ENCODE peak calls at places on chromosomes 11 and 22, in five cellular contexts. One of them, this sample, is unnamed.

GRCh38 chr11:121304750-121305149 is 12.2 kb downstream of the SC5D start:
- DNase-seq in astrocyte of the spinal cord: no peak
- DNase-seq in kidney: no peak
- DNase-seq in iris pigment epithelial cell: peak
- DNase-seq in CD8-positive, alpha-beta T cell: no peak
- DNase-seq in this sample: no peak

GRCh38 chr22:21698430-21699329 is 32.9 kb downstream of the PPIL2 start:
- DNase-seq in iris pigment epithelial cell: peak
- DNase-seq in astrocyte of the spinal cord: peak
- DNase-seq in CD8-positive, alpha-beta T cell: no peak
- DNase-seq in kidney: peak
- DNase-seq in this sample: no peak

GRCh38 chr22:23179381-23180294 is 671 bp upstream of the BCR start:
- DNase-seq in astrocyte of the spinal cord: no peak
- DNase-seq in iris pigment epithelial cell: no peak
- DNase-seq in CD8-positive, alpha-beta T cell: no peak
- DNase-seq in kidney: peak
- DNase-seq in this sample: no peak

GRCh38 chr11:109150603-109151002 is 271.4 kb upstream of the C11orf87 start:
- DNase-seq in astrocyte of the spinal cord: no peak
- DNase-seq in iris pigment epithelial cell: no peak
- DNase-seq in CD8-positive, alpha-beta T cell: no peak
- DNase-seq in kidney: no peak
- DNase-seq in this sample: no peak

GRCh38 chr22:46076651-46077339 is 73.5 kb upstream of the PPARA start:
- DNase-seq in kidney: peak
- DNase-seq in CD8-positive, alpha-beta T cell: no peak
- DNase-seq in iris pigment epithelial cell: peak
- DNase-seq in astrocyte of the spinal cord: no peak
- DNase-seq in this sample: peak

GRCh38 chr11:78210000-78210608 is 21.4 kb downstream of the USP35 start:
- DNase-seq in CD8-positive, alpha-beta T cell: no peak
- DNase-seq in kidney: no peak
- DNase-seq in astrocyte of the spinal cord: no peak
- DNase-seq in iris pigment epithelial cell: no peak
- DNase-seq in this sample: no peak

GRCh38 chr11:45518096-45518852 is 147.1 kb downstream of the CHST1 start:
- DNase-seq in astrocyte of the spinal cord: no peak
- DNase-seq in kidney: no peak
- DNase-seq in CD8-positive, alpha-beta T cell: no peak
- DNase-seq in iris pigment epithelial cell: no peak
- DNase-seq in this sample: no peak

GRCh38 chr22:27241430-27242110 is 560.0 kb downstream of the MN1 start:
- DNase-seq in CD8-positive, alpha-beta T cell: no peak
- DNase-seq in kidney: peak
- DNase-seq in iris pigment epithelial cell: peak
- DNase-seq in astrocyte of the spinal cord: peak
- DNase-seq in this sample: no peak

This sample was measured in GM04504.